ENCODE peak calls at places on chromosomes 12 and 14, in six cellular contexts. K is choroid plexus epithelial cell, J is lower lobe of right lung, P is lung, A is WTC11, F is ovary. R is an unnamed sample.

GRCh38 chr12:116060765-116061164 is 216.7 kb downstream of the MED13L start:
- DNase-seq in A (no peak), F (no peak), K (peak), J (no peak), P (no peak), R (no peak)

GRCh38 chr12:115337693-115338543 is 653.9 kb upstream of the TBX3 start:
- DNase-seq in J (no peak), P (no peak), A (no peak), K (peak), F (no peak), R (no peak)

GRCh38 chr14:102840801-102841528 is 63.7 kb downstream of the TRAF3 start:
- DNase-seq in F (no peak), K (no peak), A (no peak), P (no peak), J (no peak), R (no peak)

GRCh38 chr12:102481705-102482104 is 1.3 kb upstream of the IGF1 start:
- DNase-seq in A (no peak), F (no peak), J (no peak), P (no peak), K (no peak), R (no peak)

GRCh38 chr12:3054374-3054773 is 22.8 kb upstream of the TSPAN9 start:
- DNase-seq in J (no peak), F (no peak), P (no peak), K (no peak), A (no peak), R (no peak)

GRCh38 chr14:94164685-94165431 is 9.3 kb upstream of the PPP4R4 start:
- DNase-seq in F (no peak), J (no peak), P (no peak), A (peak), K (no peak), R (no peak)

GRCh38 chr12:126974779-126975178 is 1292.2 kb upstream of the TMEM132C start:
- DNase-seq in A (no peak), J (no peak), P (no peak), K (no peak), F (no peak), R (no peak)

GRCh38 chr14:61923348-61923747 is 161.1 kb downstream of the SNAPC1 start:
- DNase-seq in P (no peak), A (no peak), K (peak), J (no peak), F (no peak), R (no peak)

GRCh38 chr12:26918321-26919215 is 19.2 kb downstream of the INTS13 start:
- DNase-seq in K (peak), F (no peak), J (no peak), A (no peak), P (no peak), R (no peak)

GRCh38 chr12:43501705-43502104 is 50.3 kb downstream of the ADAMTS20 start:
- DNase-seq in P (no peak), A (no peak), K (peak), J (no peak), F (no peak), R (no peak)

GRCh38 chr14:37587881-37588666 is 7.0 kb downstream of the FOXA1 start:
- DNase-seq in A (peak), J (no peak), F (no peak), P (no peak), K (no peak), R (no peak)

GRCh38 chr12:4133636-4134433 is 139.7 kb upstream of the CCND2 start:
- DNase-seq in P (no peak), J (no peak), F (no peak), K (no peak), A (peak), R (no peak)

GRCh38 chr14:103828315-103828967 is 18.9 kb downstream of the PPP1R13B start:
- DNase-seq in P (no peak), K (peak), F (peak), A (no peak), J (no peak), R (no peak)

GRCh38 chr12:80698266-80698665 is 9.2 kb upstream of the MYF6 start:
- DNase-seq in K (no peak), F (no peak), P (no peak), J (no peak), A (no peak), R (no peak)

GRCh38 chr14:25537846-25538455 is 488.0 kb upstream of the STXBP6 start:
- DNase-seq in P (no peak), F (no peak), J (no peak), A (peak), K (peak), R (no peak)

GRCh38 chr12:119780786-119781434 is 96.2 kb downstream of the CIT start:
- DNase-seq in F (no peak), P (peak), K (peak), A (peak), J (no peak), R (no peak)

GRCh38 chr12:2691340-2692111 is 103.2 kb upstream of the FKBP4 start:
- DNase-seq in J (no peak), K (no peak), F (no peak), P (peak), A (peak), R (peak)

GRCh38 chr14:81234268-81234667 is 13.5 kb upstream of the GTF2A1 start:
- DNase-seq in A (no peak), J (no peak), K (peak), P (no peak), F (no peak), R (no peak)

GRCh38 chr14:43116341-43116740 is 1390.7 kb downstream of the FSCB start:
- DNase-seq in P (no peak), A (no peak), K (no peak), J (no peak), F (no peak), R (no peak)

GRCh38 chr14:72845196-72845595 is 48.7 kb downstream of the DPF3 start:
- DNase-seq in K (no peak), J (no peak), F (no peak), A (no peak), P (no peak), R (no peak)

GRCh38 chr14:104752338-104752734 is 611 bp upstream of the SIVA1 start:
- DNase-seq in F (no peak), J (no peak), A (no peak), P (no peak), K (no peak), R (peak)

GRCh38 chr12:117028254-117028653 is 71.0 kb downstream of the TESC start:
- DNase-seq in P (no peak), F (no peak), A (no peak), K (no peak), J (no peak), R (no peak)

GRCh38 chr12:110530511-110530910 is 28.4 kb downstream of the RAD9B start:
- DNase-seq in J (no peak), K (no peak), A (no peak), P (no peak), F (no peak), R (no peak)

GRCh38 chr12:54993181-54993835 is 8.7 kb upstream of the TESPA1 start:
- DNase-seq in A (peak), F (peak), P (peak), K (peak), J (no peak), R (no peak)

GRCh38 chr12:127120851-127121250 is 1146.1 kb upstream of the TMEM132C start:
- DNase-seq in F (no peak), J (no peak), P (no peak), K (no peak), A (no peak), R (no peak)

GRCh38 chr12:122282066-122282465 is 15.8 kb upstream of the VPS33A start:
- DNase-seq in F (no peak), K (peak), P (no peak), J (no peak), A (no peak), R (no peak)

GRCh38 chr12:9872743-9873142 is 3.6 kb upstream of the CLEC2B start:
- DNase-seq in P (no peak), J (no peak), F (no peak), K (no peak), A (no peak), R (no peak)

GRCh38 chr14:69553221-69553620 is 21.4 kb downstream of the CCDC177 start:
- DNase-seq in A (no peak), F (no peak), J (no peak), K (peak), P (no peak), R (no peak)

GRCh38 chr12:100826323-100826722 is 31.7 kb downstream of the ANO4 start:
- DNase-seq in F (peak), A (peak), P (peak), J (no peak), K (peak), R (no peak)

GRCh38 chr14:88229428-88229827 is 93.6 kb downstream of the KCNK10 start:
- DNase-seq in P (no peak), J (no peak), A (no peak), F (no peak), K (no peak), R (no peak)

GRCh38 chr14:88232783-88233182 is 90.3 kb downstream of the KCNK10 start:
- DNase-seq in J (no peak), P (no peak), A (no peak), K (no peak), F (no peak), R (no peak)

GRCh38 chr14:88231626-88232025 is 91.4 kb downstream of the KCNK10 start:
- DNase-seq in A (no peak), K (no peak), J (no peak), F (no peak), P (no peak), R (no peak)

GRCh38 chr14:88234442-88234841 is 88.6 kb downstream of the KCNK10 start:
- DNase-seq in J (no peak), P (no peak), A (no peak), K (no peak), F (no peak), R (no peak)

DNA sequence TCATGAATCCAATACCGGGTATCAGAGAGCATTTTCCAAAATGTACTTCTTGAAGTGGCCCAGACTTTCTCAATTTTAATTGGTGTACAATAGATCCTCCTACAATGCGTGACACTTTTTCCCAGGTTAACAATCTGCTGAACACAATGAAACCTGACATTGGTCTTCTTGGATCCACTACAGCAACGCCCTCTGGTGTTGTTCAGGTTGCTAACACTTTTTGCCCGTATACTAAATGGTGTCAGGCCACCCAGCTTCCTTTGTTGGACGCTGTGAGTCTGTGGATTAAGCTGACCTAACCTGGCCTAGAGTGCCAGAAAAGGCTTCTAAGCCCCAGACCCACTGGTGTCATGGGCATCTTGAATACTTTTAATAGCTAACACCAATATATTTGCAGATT is 89.2 kb downstream of the KCNK10 start:
- DNase-seq in F (no peak), A (peak), K (peak), P (no peak), J (no peak), R (no peak)
- TF ChIP-seq CTCF in F (no peak), A (peak), K (no peak), P (no peak), J (no peak), R (no peak)

GRCh38 chr14:90607141-90607540 is 209.1 kb downstream of the TTC7B start:
- DNase-seq in F (no peak), J (no peak), K (no peak), A (no peak), P (no peak), R (no peak)
- TF ChIP-seq CTCF in F (no peak), J (no peak), K (no peak), A (no peak), P (no peak), R (no peak)

GRCh38 chr12:89305373-89305772 is 46.9 kb downstream of the DUSP6 start:
- DNase-seq in A (no peak), F (no peak), P (no peak), K (no peak), J (no peak), R (no peak)
- TF ChIP-seq CTCF in A (no peak), F (no peak), P (no peak), K (no peak), J (no peak), R (no peak)

GRCh38 chr12:108855284-108856169 is 1.9 kb downstream of the SSH1 start:
- DNase-seq in A (no peak), K (no peak), F (no peak), J (no peak), P (no peak), R (no peak)
- TF ChIP-seq CTCF in A (no peak), K (peak), F (no peak), J (no peak), P (no peak), R (no peak)

DNA sequence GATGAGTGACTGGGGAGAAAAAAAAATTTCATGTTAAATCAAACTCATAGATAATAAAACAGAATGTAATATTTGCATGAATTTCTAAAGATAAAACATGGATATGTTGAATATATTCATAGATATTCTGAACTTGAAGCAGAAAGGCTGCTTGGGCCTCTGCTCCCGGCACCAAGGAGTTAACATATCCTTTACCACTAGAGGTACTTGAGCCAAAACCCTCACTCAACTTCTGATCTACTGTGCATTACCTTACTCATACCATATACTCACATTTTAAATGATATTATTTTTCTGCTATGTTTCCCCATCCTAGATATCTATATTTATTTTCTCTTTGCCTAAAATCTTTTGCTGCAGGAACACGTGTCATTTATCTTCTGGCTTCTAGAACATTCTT is 14.9 kb downstream of the AREL1 start:
- DNase-seq in F (no peak), P (no peak), J (no peak), K (no peak), A (no peak), R (no peak)
- TF ChIP-seq CTCF in F (no peak), P (no peak), J (no peak), K (no peak), A (no peak), R (no peak)

GRCh38 chr12:104669057-104669770 is 212.5 kb downstream of the CHST11 start:
- DNase-seq in P (peak), J (peak), F (peak), A (no peak), K (no peak), R (no peak)
- TF ChIP-seq CTCF in P (no peak), J (no peak), F (no peak), A (no peak), K (peak), R (no peak)

GRCh38 chr12:57090924-57091632 is 2.2 kb downstream of the NAB2 start:
- DNase-seq in J (no peak), F (no peak), A (no peak), P (no peak), K (no peak), R (no peak)
- TF ChIP-seq CTCF in J (no peak), F (no peak), A (no peak), P (no peak), K (no peak), R (no peak)

DNA sequence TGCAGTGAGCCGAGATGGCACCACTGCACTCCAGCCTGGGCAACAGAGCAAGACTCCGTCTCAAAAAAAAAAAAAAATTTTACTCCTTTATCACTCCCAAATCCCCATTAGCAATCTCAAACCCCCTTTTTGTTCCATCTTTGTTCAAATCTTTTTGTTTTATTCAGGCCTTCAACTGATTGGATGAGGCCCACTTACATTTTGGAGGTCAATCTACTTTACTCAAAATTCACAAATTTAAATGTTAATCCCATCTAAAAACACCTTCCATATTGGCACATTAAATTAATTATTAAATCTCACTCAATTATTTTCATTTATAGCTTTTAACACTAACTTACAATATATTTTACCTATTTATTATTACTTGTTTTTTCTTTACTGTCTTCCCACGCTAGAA is 27.0 kb upstream of the TXNRD1 start:
- DNase-seq in P (no peak), F (no peak), K (no peak), J (no peak), A (no peak), R (no peak)
- TF ChIP-seq CTCF in P (no peak), F (no peak), K (no peak), J (no peak), A (no peak), R (no peak)

GRCh38 chr12:39697108-39697507 is 77.5 kb upstream of the ABCD2 start:
- DNase-seq in A (no peak), K (no peak), P (no peak), J (no peak), F (no peak), R (no peak)

DNA sequence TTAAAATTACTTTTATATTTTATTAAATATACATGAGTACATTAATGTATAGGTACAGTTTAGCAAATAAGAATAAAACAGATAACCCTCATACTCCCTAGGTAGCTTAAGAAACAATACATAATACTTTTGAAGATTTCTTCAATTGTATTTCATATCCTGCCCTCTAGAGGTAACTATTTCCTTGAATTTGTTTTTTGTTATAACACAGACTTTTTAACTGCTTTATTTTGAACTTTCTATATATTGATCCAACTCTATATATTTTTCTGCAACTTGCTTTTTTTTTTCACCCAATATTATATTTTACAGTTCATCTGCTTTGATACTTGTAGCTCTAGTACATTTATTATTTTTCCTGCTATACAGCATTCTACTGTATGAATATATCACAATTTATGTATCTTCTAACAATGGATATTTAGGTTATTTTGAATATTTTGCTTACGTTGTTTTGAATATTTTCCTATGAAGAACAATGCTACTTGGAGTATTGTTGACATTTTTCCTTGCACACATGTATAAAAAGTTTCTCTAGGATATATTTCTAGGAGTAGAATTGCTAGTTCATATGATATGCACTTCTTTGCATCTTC is 72.8 kb upstream of the ABCD2 start:
- DNase-seq in P (no peak), F (no peak), A (no peak), K (peak), J (no peak), R (no peak)
- TF ChIP-seq CTCF in P (no peak), F (no peak), A (no peak), K (peak), J (peak), R (no peak)